ENCODE peak calls at places on chromosomes 7 and 10, in seven cellular contexts. One of them, this sample, is unnamed.

GRCh38 chr10:11335167-11335652 is 276.2 kb downstream of the USP6NL start:
- DNase-seq in small intestine: no peak
- DNase-seq in T-helper 9 cell: no peak
- DNase-seq in psoas muscle: no peak
- DNase-seq in sigmoid colon: no peak
- DNase-seq in anterior cingulate cortex: no peak
- DNase-seq in GM19239: no peak
- DNase-seq in this sample: peak

GRCh38 chr10:102542800-102543418 is 39.1 kb downstream of the SUFU start:
- DNase-seq in small intestine: no peak
- DNase-seq in T-helper 9 cell: no peak
- DNase-seq in psoas muscle: no peak
- DNase-seq in sigmoid colon: no peak
- DNase-seq in anterior cingulate cortex: no peak
- DNase-seq in GM19239: no peak
- DNase-seq in this sample: no peak

GRCh38 chr10:80468002-80468401 is 13.9 kb downstream of the TSPAN14 start:
- DNase-seq in small intestine: peak
- DNase-seq in T-helper 9 cell: peak
- DNase-seq in psoas muscle: peak
- DNase-seq in sigmoid colon: peak
- DNase-seq in anterior cingulate cortex: no peak
- DNase-seq in GM19239: no peak
- DNase-seq in this sample: no peak

GRCh38 chr10:130105724-130106123 is 4.9 kb downstream of the C10orf143 start:
- DNase-seq in small intestine: no peak
- DNase-seq in T-helper 9 cell: no peak
- DNase-seq in psoas muscle: no peak
- DNase-seq in sigmoid colon: no peak
- DNase-seq in anterior cingulate cortex: no peak
- DNase-seq in GM19239: no peak
- DNase-seq in this sample: no peak

GRCh38 chr7:132647311-132647710 is 71.0 kb upstream of the PLXNA4 start:
- DNase-seq in small intestine: no peak
- DNase-seq in T-helper 9 cell: no peak
- DNase-seq in psoas muscle: no peak
- DNase-seq in sigmoid colon: no peak
- DNase-seq in anterior cingulate cortex: no peak
- DNase-seq in GM19239: no peak
- DNase-seq in this sample: no peak

GRCh38 chr10:91597397-91597881 is 35.4 kb downstream of the PPP1R3C start:
- DNase-seq in small intestine: peak
- DNase-seq in T-helper 9 cell: no peak
- DNase-seq in psoas muscle: no peak
- DNase-seq in sigmoid colon: no peak
- DNase-seq in anterior cingulate cortex: no peak
- DNase-seq in GM19239: no peak
- DNase-seq in this sample: peak

GRCh38 chr10:61316866-61317265 is 136.3 kb downstream of the TMEM26 start:
- DNase-seq in small intestine: no peak
- DNase-seq in T-helper 9 cell: no peak
- DNase-seq in psoas muscle: no peak
- DNase-seq in sigmoid colon: no peak
- DNase-seq in anterior cingulate cortex: no peak
- DNase-seq in GM19239: no peak
- DNase-seq in this sample: no peak

GRCh38 chr7:1455241-1455939 is 3.9 kb downstream of the MICALL2 start:
- DNase-seq in small intestine: peak
- DNase-seq in T-helper 9 cell: no peak
- DNase-seq in psoas muscle: no peak
- DNase-seq in sigmoid colon: no peak
- DNase-seq in anterior cingulate cortex: no peak
- DNase-seq in GM19239: no peak
- DNase-seq in this sample: no peak

GRCh38 chr7:102279537-102280400 is 6.9 kb upstream of the SH2B2 start:
- DNase-seq in small intestine: peak
- DNase-seq in T-helper 9 cell: peak
- DNase-seq in psoas muscle: peak
- DNase-seq in sigmoid colon: no peak
- DNase-seq in anterior cingulate cortex: peak
- DNase-seq in GM19239: peak
- DNase-seq in this sample: no peak

GRCh38 chr10:129417164-129417563 is 49.9 kb upstream of the MGMT start:
- DNase-seq in small intestine: no peak
- DNase-seq in T-helper 9 cell: no peak
- DNase-seq in psoas muscle: no peak
- DNase-seq in sigmoid colon: no peak
- DNase-seq in anterior cingulate cortex: no peak
- DNase-seq in GM19239: no peak
- DNase-seq in this sample: no peak

GRCh38 chr7:1950623-1951523 is 280.8 kb downstream of the ELFN1 start:
- DNase-seq in small intestine: peak
- DNase-seq in T-helper 9 cell: no peak
- DNase-seq in psoas muscle: peak
- DNase-seq in sigmoid colon: no peak
- DNase-seq in anterior cingulate cortex: no peak
- DNase-seq in GM19239: no peak
- DNase-seq in this sample: no peak

GRCh38 chr10:100969175-100970075 is at the start of gene SEMA4G:
- DNase-seq in small intestine: peak
- DNase-seq in T-helper 9 cell: peak
- DNase-seq in psoas muscle: peak
- DNase-seq in sigmoid colon: peak
- DNase-seq in anterior cingulate cortex: no peak
- DNase-seq in GM19239: peak
- DNase-seq in this sample: peak

GRCh38 chr7:120852700-120853099 is 5.2 kb downstream of the TSPAN12 start:
- DNase-seq in small intestine: no peak
- DNase-seq in T-helper 9 cell: no peak
- DNase-seq in psoas muscle: no peak
- DNase-seq in sigmoid colon: no peak
- DNase-seq in anterior cingulate cortex: no peak
- DNase-seq in GM19239: no peak
- DNase-seq in this sample: no peak

GRCh38 chr10:14192746-14193145 is 138.0 kb downstream of the FRMD4A start:
- DNase-seq in small intestine: no peak
- DNase-seq in T-helper 9 cell: no peak
- DNase-seq in psoas muscle: no peak
- DNase-seq in sigmoid colon: no peak
- DNase-seq in anterior cingulate cortex: no peak
- DNase-seq in GM19239: no peak
- DNase-seq in this sample: no peak

GRCh38 chr10:84256510-84257342 is 11.9 kb downstream of the RGR start:
- DNase-seq in small intestine: peak
- DNase-seq in T-helper 9 cell: peak
- DNase-seq in psoas muscle: peak
- DNase-seq in sigmoid colon: no peak
- DNase-seq in anterior cingulate cortex: peak
- DNase-seq in GM19239: no peak
- DNase-seq in this sample: peak

GRCh38 chr10:76905251-76905650 is 732.4 kb downstream of the KCNMA1 start:
- DNase-seq in small intestine: no peak
- DNase-seq in T-helper 9 cell: no peak
- DNase-seq in psoas muscle: no peak
- DNase-seq in sigmoid colon: no peak
- DNase-seq in anterior cingulate cortex: no peak
- DNase-seq in GM19239: no peak
- DNase-seq in this sample: no peak

GRCh38 chr7:44377681-44378421 is 52.5 kb upstream of the CAMK2B start:
- DNase-seq in small intestine: no peak
- DNase-seq in T-helper 9 cell: no peak
- DNase-seq in psoas muscle: no peak
- DNase-seq in sigmoid colon: no peak
- DNase-seq in anterior cingulate cortex: no peak
- DNase-seq in GM19239: peak
- DNase-seq in this sample: no peak

GRCh38 chr7:134448359-134449229 is 10.3 kb downstream of the AKR1B1 start:
- DNase-seq in small intestine: no peak
- DNase-seq in T-helper 9 cell: no peak
- DNase-seq in psoas muscle: no peak
- DNase-seq in sigmoid colon: no peak
- DNase-seq in anterior cingulate cortex: no peak
- DNase-seq in GM19239: no peak
- DNase-seq in this sample: peak

GRCh38 chr7:138924551-138925225 is 56.5 kb downstream of the KIAA1549 start:
- DNase-seq in small intestine: no peak
- DNase-seq in T-helper 9 cell: no peak
- DNase-seq in psoas muscle: no peak
- DNase-seq in sigmoid colon: no peak
- DNase-seq in anterior cingulate cortex: no peak
- DNase-seq in GM19239: no peak
- DNase-seq in this sample: no peak

GRCh38 chr10:99595770-99596465 is 24.3 kb downstream of the SLC25A28 start:
- DNase-seq in small intestine: peak
- DNase-seq in T-helper 9 cell: no peak
- DNase-seq in psoas muscle: peak
- DNase-seq in sigmoid colon: no peak
- DNase-seq in anterior cingulate cortex: no peak
- DNase-seq in GM19239: no peak
- DNase-seq in this sample: no peak

GRCh38 chr7:18689535-18689934 is 194.0 kb downstream of the HDAC9 start:
- DNase-seq in small intestine: no peak
- DNase-seq in T-helper 9 cell: no peak
- DNase-seq in psoas muscle: no peak
- DNase-seq in sigmoid colon: no peak
- DNase-seq in anterior cingulate cortex: no peak
- DNase-seq in GM19239: no peak
- DNase-seq in this sample: no peak

GRCh38 chr7:96329189-96329588 is 7.3 kb upstream of the SLC25A13 start:
- DNase-seq in small intestine: no peak
- DNase-seq in T-helper 9 cell: no peak
- DNase-seq in psoas muscle: no peak
- DNase-seq in sigmoid colon: no peak
- DNase-seq in anterior cingulate cortex: no peak
- DNase-seq in GM19239: no peak
- DNase-seq in this sample: no peak

GRCh38 chr7:129391546-129392211 is 42.6 kb upstream of the STRIP2 start:
- DNase-seq in small intestine: no peak
- DNase-seq in T-helper 9 cell: no peak
- DNase-seq in psoas muscle: no peak
- DNase-seq in sigmoid colon: no peak
- DNase-seq in anterior cingulate cortex: no peak
- DNase-seq in GM19239: no peak
- DNase-seq in this sample: no peak

GRCh38 chr7:44201813-44202212 is 1.0 kb downstream of the YKT6 start:
- DNase-seq in small intestine: no peak
- DNase-seq in T-helper 9 cell: no peak
- DNase-seq in psoas muscle: no peak
- DNase-seq in sigmoid colon: no peak
- DNase-seq in anterior cingulate cortex: no peak
- DNase-seq in GM19239: no peak
- DNase-seq in this sample: peak

GRCh38 chr7:43868681-43869017 is 668 bp downstream of the MRPS24 start:
- DNase-seq in small intestine: no peak
- DNase-seq in T-helper 9 cell: no peak
- DNase-seq in psoas muscle: no peak
- DNase-seq in sigmoid colon: no peak
- DNase-seq in anterior cingulate cortex: no peak
- DNase-seq in GM19239: no peak
- DNase-seq in this sample: no peak

GRCh38 chr7:38628630-38629385 is 2.4 kb downstream of the AMPH start:
- DNase-seq in small intestine: no peak
- DNase-seq in T-helper 9 cell: no peak
- DNase-seq in psoas muscle: no peak
- DNase-seq in sigmoid colon: no peak
- DNase-seq in anterior cingulate cortex: no peak
- DNase-seq in GM19239: no peak
- DNase-seq in this sample: no peak

GRCh38 chr10:124637746-124638145 is 106.4 kb downstream of the FAM53B start:
- DNase-seq in small intestine: no peak
- DNase-seq in T-helper 9 cell: no peak
- DNase-seq in psoas muscle: no peak
- DNase-seq in sigmoid colon: no peak
- DNase-seq in anterior cingulate cortex: no peak
- DNase-seq in GM19239: no peak
- DNase-seq in this sample: no peak

GRCh38 chr10:59580257-59580863 is 129.3 kb downstream of the SLC16A9 start:
- DNase-seq in small intestine: peak
- DNase-seq in T-helper 9 cell: no peak
- DNase-seq in psoas muscle: no peak
- DNase-seq in sigmoid colon: no peak
- DNase-seq in anterior cingulate cortex: no peak
- DNase-seq in GM19239: no peak
- DNase-seq in this sample: peak

GRCh38 chr7:30159153-30159552 is 24.4 kb downstream of the MTURN start:
- DNase-seq in small intestine: peak
- DNase-seq in T-helper 9 cell: no peak
- DNase-seq in psoas muscle: no peak
- DNase-seq in sigmoid colon: no peak
- DNase-seq in anterior cingulate cortex: no peak
- DNase-seq in GM19239: no peak
- DNase-seq in this sample: no peak

GRCh38 chr10:12869427-12869826 is 132.1 kb downstream of the CCDC3 start:
- DNase-seq in small intestine: no peak
- DNase-seq in T-helper 9 cell: no peak
- DNase-seq in psoas muscle: no peak
- DNase-seq in sigmoid colon: no peak
- DNase-seq in anterior cingulate cortex: no peak
- DNase-seq in GM19239: no peak
- DNase-seq in this sample: peak

GRCh38 chr7:150668472-150668911 is 17.0 kb upstream of the GIMAP2 start:
- DNase-seq in small intestine: peak
- DNase-seq in T-helper 9 cell: peak
- DNase-seq in psoas muscle: no peak
- DNase-seq in sigmoid colon: no peak
- DNase-seq in anterior cingulate cortex: no peak
- DNase-seq in GM19239: peak
- DNase-seq in this sample: no peak

This sample was measured in brain microvascular endothelial cell.